ENCODE peak calls at places on chromosomes 7 and 10, in six cellular contexts. N is esophagus squamous epithelium; G is SJCRH30; S is osteoblast; E is naive thymus-derived CD4-positive, alpha-beta T cell; V is gastrocnemius medialis. O is an unnamed sample. For H3K4me1, the result is how much of the 10 kb centered on the place peaks cover.

GRCh38 chr7:18520450-18521235 is 25.1 kb downstream of the HDAC9 start:
- DNase-seq in E (no peak), G (no peak), N (no peak), V (peak), S (peak), O (no peak)

GRCh38 chr10:86520871-86521619 is 547 bp downstream of the WAPL start:
- DNase-seq in E (no peak), N (no peak), G (peak), S (peak), V (peak), O (peak)

GRCh38 chr10:79498431-79498830 is 13.9 kb upstream of the EIF5AL1 start:
- DNase-seq in S (peak), V (no peak), G (no peak), E (no peak), N (no peak), O (no peak)

GRCh38 chr10:119663866-119664698 is 12.9 kb downstream of the BAG3 start:
- DNase-seq in E (peak), V (no peak), N (no peak), G (no peak), S (peak), O (no peak)

GRCh38 chr10:14039968-14040668 is 290.6 kb downstream of the FRMD4A start:
- DNase-seq in V (no peak), N (no peak), S (no peak), E (no peak), G (no peak), O (no peak)

GRCh38 chr10:105758209-105758998 is 1117.3 kb downstream of the SORCS3 start:
- DNase-seq in G (no peak), V (no peak), S (no peak), E (no peak), N (no peak), O (no peak)

GRCh38 chr10:127715249-127715648 is 21.7 kb upstream of the FOXI2 start:
- DNase-seq in S (no peak), V (no peak), G (no peak), N (no peak), E (no peak), O (no peak)

GRCh38 chr7:157559596-157560257 is 222.9 kb downstream of the DNAJB6 start:
- DNase-seq in N (no peak), E (no peak), S (peak), V (no peak), G (no peak), O (no peak)

GRCh38 chr10:49534670-49535381 is 4.1 kb downstream of the ERCC6 start:
- DNase-seq in V (no peak), N (no peak), S (peak), E (no peak), G (no peak), O (no peak)

GRCh38 chr10:1149793-1150637 is 93.8 kb downstream of the WDR37 start:
- DNase-seq in N (no peak), G (no peak), E (no peak), S (peak), V (no peak), O (peak)

GRCh38 chr10:37476285-37476684 is 350.9 kb downstream of the ANKRD30A start:
- DNase-seq in N (no peak), S (no peak), V (no peak), E (no peak), G (peak), O (no peak)

GRCh38 chr7:50473531-50473930 is 23.4 kb upstream of the FIGNL1 start:
- DNase-seq in G (no peak), V (peak), S (no peak), N (no peak), E (no peak), O (no peak)

GRCh38 chr10:50417906-50418697 is 166.8 kb upstream of the ASAH2 start:
- DNase-seq in G (peak), V (peak), E (peak), S (peak), N (peak), O (peak)

GRCh38 chr7:122014697-122015096 is 129.4 kb downstream of the AASS start:
- DNase-seq in S (no peak), V (no peak), G (no peak), E (no peak), N (no peak), O (no peak)

GRCh38 chr7:158246272-158246959 is 341.2 kb downstream of the PTPRN2 start:
- DNase-seq in N (no peak), S (peak), G (no peak), E (no peak), V (no peak), O (no peak)

GRCh38 chr7:125573131-125573530 is 643.5 kb upstream of the POT1 start:
- DNase-seq in E (no peak), S (no peak), V (no peak), N (no peak), G (no peak), O (no peak)

GRCh38 chr7:75662579-75663301 is 76.0 kb downstream of the HIP1 start:
- DNase-seq in E (no peak), S (no peak), V (no peak), N (no peak), G (no peak), O (no peak)

GRCh38 chr10:110276603-110277002 is 28.1 kb downstream of the SMNDC1 start:
- DNase-seq in S (no peak), N (no peak), G (no peak), E (no peak), V (no peak), O (no peak)

GRCh38 chr7:29193316-29194205 is 1.0 kb upstream of the CHN2 start:
- DNase-seq in G (peak), N (no peak), V (no peak), S (no peak), E (no peak), O (no peak)

GRCh38 chr10:16520900-16521299 is 779 bp downstream of the C1QL3 start:
- DNase-seq in S (peak), V (no peak), E (no peak), G (no peak), N (no peak), O (peak)

GRCh38 chr10:112985701-112986510 is 35.9 kb downstream of the TCF7L2 start:
- DNase-seq in N (no peak), G (peak), E (no peak), V (no peak), S (no peak), O (no peak)

GRCh38 chr7:129947701-129948100 is 5.1 kb downstream of the UBE2H start:
- DNase-seq in S (no peak), E (no peak), N (no peak), V (no peak), G (peak), O (no peak)

GRCh38 chr7:47438411-47439029 is 143.4 kb downstream of the TNS3 start:
- DNase-seq in V (no peak), N (no peak), G (no peak), S (no peak), E (no peak), O (no peak)

GRCh38 chr7:136528329-136528728 is 340.1 kb upstream of the CHRM2 start:
- DNase-seq in E (no peak), S (no peak), V (no peak), G (peak), N (no peak), O (no peak)

GRCh38 chr10:3109633-3110032 is 42.3 kb downstream of the PFKP start:
- DNase-seq in E (no peak), S (peak), G (no peak), V (no peak), N (no peak), O (no peak)
- H3K4me1 ChIP-seq in E (under half), S (under half), G (under half), V (under half), N (under half), O (under half)

DNA sequence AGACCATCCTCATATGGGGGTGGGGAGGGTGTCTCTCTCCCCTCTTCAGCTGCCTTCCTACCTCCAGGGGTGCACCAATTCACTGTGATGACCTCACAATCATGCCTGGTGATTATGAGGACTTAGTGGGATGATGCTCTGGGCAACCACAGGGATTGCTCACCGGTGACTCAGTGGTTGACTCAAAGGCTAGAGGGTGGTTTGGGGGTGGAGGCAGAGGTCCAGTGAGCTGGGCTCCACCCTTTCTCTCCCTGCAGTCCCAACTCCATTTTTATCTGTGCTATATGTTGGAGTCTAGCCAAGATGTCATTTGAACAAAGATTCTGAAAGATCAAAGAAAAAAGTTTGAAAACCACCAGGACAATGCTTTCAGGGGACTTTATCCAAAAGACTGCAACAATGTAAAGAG is 286.9 kb downstream of the KCNMA1 start:
- DNase-seq in V (peak), S (peak), N (no peak), E (no peak), G (peak), O (no peak)
- H3K27ac ChIP-seq in V (no peak), S (peak), N (no peak), E (no peak), G (peak), O (no peak)

GRCh38 chr7:24958399-24958798 is 21.6 kb downstream of the OSBPL3 start:
- DNase-seq in E (no peak), G (no peak), S (no peak), V (no peak), N (no peak), O (no peak)
- H3K4me1 ChIP-seq in E (under half), G (under half), S (under half), V (under half), N (under half), O (under half)

GRCh38 chr10:44237364-44238034 is 147.4 kb downstream of the CXCL12 start:
- DNase-seq in S (no peak), N (no peak), G (no peak), E (no peak), V (no peak), O (no peak)

GRCh38 chr10:44238212-44238611 is 146.7 kb downstream of the CXCL12 start:
- DNase-seq in N (no peak), S (peak), E (no peak), G (no peak), V (no peak), O (no peak)

GRCh38 chr10:44235363-44235762 is 149.5 kb downstream of the CXCL12 start:
- DNase-seq in E (no peak), G (no peak), S (no peak), V (no peak), N (no peak), O (no peak)

GRCh38 chr10:44234471-44234850 is 150.4 kb downstream of the CXCL12 start:
- DNase-seq in N (no peak), V (no peak), G (no peak), E (no peak), S (peak), O (no peak)

DNA sequence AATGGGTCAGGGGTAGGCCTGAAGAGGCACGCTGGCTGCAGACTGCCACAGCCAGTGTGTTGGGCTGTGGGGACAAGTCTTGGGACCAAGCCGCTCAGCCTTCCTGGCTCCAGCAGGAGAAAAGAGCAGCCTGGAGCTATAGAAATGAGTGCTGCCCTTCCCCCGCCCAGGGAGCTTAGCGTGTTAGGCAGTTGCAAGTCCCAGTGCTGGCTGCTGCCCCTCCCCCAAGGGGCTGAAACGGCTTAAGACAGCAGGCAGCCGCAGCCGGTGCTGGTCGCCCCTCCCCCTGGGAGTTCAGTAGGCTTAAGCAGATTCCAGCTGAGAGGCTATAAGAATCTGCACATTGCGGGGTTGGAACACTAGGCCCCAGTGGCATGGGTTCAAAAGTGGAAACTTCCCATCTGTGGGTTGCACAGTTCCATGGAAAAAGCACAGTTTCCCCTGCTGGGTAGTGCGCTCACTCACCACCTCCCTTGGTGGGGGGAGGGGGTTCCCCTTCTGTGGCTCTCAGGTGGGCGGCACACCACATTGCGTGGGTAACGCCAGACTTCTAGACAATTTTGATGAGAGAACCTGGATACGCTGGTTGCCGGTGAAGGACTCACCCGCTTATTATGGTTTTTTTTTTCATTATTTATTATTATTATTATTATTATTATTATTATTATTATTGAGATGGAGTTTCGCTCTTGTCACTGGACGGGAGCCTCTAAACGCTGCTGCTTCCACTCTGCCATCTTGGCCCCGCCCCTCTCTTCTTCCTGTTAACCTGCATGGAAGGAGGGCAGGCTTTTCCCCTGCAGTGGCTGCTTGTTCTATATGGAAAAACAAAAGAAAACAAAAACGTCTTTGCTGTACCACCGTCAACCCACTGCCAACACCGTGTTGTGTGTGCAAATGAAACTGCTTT is 151.1 kb downstream of the CXCL12 start:
- DNase-seq in V (no peak), N (no peak), S (no peak), E (no peak), G (no peak), O (no peak)
- H3K27ac ChIP-seq in V (no peak), N (no peak), S (no peak), E (no peak), G (no peak), O (no peak)

GRCh38 chr10:5620966-5621365 is 45.4 kb downstream of the ASB13 start:
- DNase-seq in E (no peak), V (no peak), S (peak), G (no peak), N (no peak), O (no peak)
- H3K4me1 ChIP-seq in E (under half), V (under half), S (under half), G (under half), N (under half), O (under half)

DNA sequence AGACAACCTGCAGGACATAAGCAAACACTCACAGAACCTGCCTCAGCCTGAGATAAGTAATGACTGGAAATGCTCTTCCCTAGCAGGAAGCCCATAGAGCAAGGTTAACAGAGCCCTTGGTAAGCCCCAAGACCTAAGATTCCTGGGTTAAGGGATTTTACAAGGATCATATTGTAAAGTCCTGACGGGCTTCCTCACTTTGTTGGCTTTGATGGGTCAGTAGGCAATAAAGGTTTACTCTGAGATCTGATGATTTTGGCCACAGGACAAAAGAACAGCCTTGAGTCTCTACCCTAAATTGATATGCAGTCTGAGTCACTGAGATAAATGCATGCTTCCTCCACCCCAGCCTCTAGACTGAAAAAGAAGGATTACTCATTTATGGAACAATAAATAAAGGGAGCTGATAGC is 270.8 kb downstream of the HTR7 start:
- DNase-seq in E (no peak), S (peak), V (no peak), N (no peak), G (peak), O (no peak)
- H3K27ac ChIP-seq in E (no peak), S (no peak), V (no peak), N (no peak), G (no peak), O (no peak)

GRCh38 chr10:66928000-66928770 is 2.3 kb downstream of the LRRTM3 start:
- DNase-seq in S (no peak), G (no peak), N (no peak), V (no peak), E (no peak), O (no peak)
- H3K4me1 ChIP-seq in S (under half), G (under half), N (under half), V (under half), E (under half), O (under half)